ENCODE peak calls at places on chromosomes 16 and 17, in nine cellular contexts. S, D, J, F, I, G, P, Q and T are unnamed samples.

GRCh38 chr17:73342057-73342522 is 30.3 kb upstream of the CDC42EP4 start:
- DNase-seq in J (peak; percentile 84), D (peak; percentile 88), G (no peak), F (no peak), I (no peak), P (peak; percentile 63), S (peak; percentile 63), Q (no peak), T (no peak)

GRCh38 chr17:73368085-73368631 is 56.4 kb upstream of the CDC42EP4 start:
- DNase-seq in J (no peak), D (no peak), F (no peak), I (no peak), G (no peak), S (no peak), P (no peak), Q (no peak), T (no peak)

GRCh38 chr16:4494746-4495490 is 18.7 kb downstream of the HMOX2 start:
- DNase-seq in D (no peak), Q (no peak), I (peak; percentile 56), P (no peak), F (no peak), G (peak; percentile 47), J (no peak), S (no peak), T (no peak)

GRCh38 chr16:27781195-27781524 is 231.2 kb downstream of the KATNIP start:
- DNase-seq in I (no peak), G (no peak), Q (no peak), D (no peak), F (no peak), P (no peak), J (no peak), S (no peak), T (no peak)

GRCh38 chr17:49851387-49852291 is 3.8 kb upstream of the TAC4 start:
- DNase-seq in D (peak; percentile 89), I (peak; percentile 82), F (peak; percentile 86), S (peak; percentile 86), G (peak; percentile 38), Q (peak; percentile 73), J (peak; percentile 48), P (no peak), T (no peak)

GRCh38 chr16:19479302-19479721 is 42.6 kb downstream of the GDE1 start:
- DNase-seq in Q (no peak), D (no peak), J (no peak), F (no peak), I (no peak), G (no peak), P (no peak), S (no peak), T (no peak)

GRCh38 chr17:60328679-60329078 is 63.3 kb downstream of the USP32 start:
- DNase-seq in Q (no peak), P (no peak), S (no peak), F (no peak), I (no peak), G (no peak), J (no peak), D (no peak), T (peak; percentile 85)

GRCh38 chr16:19330801-19331484 is 45.4 kb downstream of the CLEC19A start:
- DNase-seq in D (no peak), J (no peak), S (no peak), P (no peak), Q (no peak), F (no peak), G (no peak), I (peak; percentile 55), T (no peak)

GRCh38 chr17:45852535-45853297 is 8.0 kb downstream of the SPPL2C start:
- DNase-seq in S (peak; percentile 76), G (peak; percentile 57), P (peak; percentile 58), D (peak; percentile 75), I (peak; percentile 74), F (peak; percentile 73), J (peak; percentile 16), Q (peak; percentile 57), T (no peak)

GRCh38 chr16:58733248-58733670 is 857 bp downstream of the GOT2 start:
- DNase-seq in G (no peak), Q (no peak), S (peak; percentile 60), J (no peak), P (no peak), D (no peak), I (no peak), F (no peak), T (no peak)

GRCh38 chr17:76793775-76794174 is 55.9 kb downstream of the MFSD11 start:
- DNase-seq in G (peak; percentile 8), J (no peak), D (no peak), Q (peak; percentile 18), I (peak; percentile 32), F (peak; percentile 61), P (peak; percentile 39), S (no peak), T (peak; percentile 24)

GRCh38 chr17:50195196-50195865 is 6.1 kb downstream of the COL1A1 start:
- DNase-seq in J (no peak), P (no peak), I (no peak), F (no peak), S (no peak), Q (no peak), D (no peak), G (no peak), T (no peak)

GRCh38 chr16:10028644-10029043 is 153.6 kb downstream of the GRIN2A start:
- DNase-seq in I (no peak), P (no peak), F (no peak), J (no peak), G (no peak), Q (no peak), S (no peak), D (no peak), T (no peak)

GRCh38 chr17:55163408-55163807 is 101.4 kb upstream of the HLF start:
- DNase-seq in D (no peak), J (no peak), P (peak; percentile 64), S (no peak), I (no peak), Q (no peak), G (no peak), F (no peak), T (no peak)

GRCh38 chr16:73071131-73071940 is 23.4 kb upstream of the ZFHX3 start:
- DNase-seq in G (peak; percentile 49), J (no peak), S (peak; percentile 66), I (no peak), Q (no peak), D (peak; percentile 69), F (no peak), P (peak; percentile 86), T (no peak)

GRCh38 chr16:88283596-88283995 is 99.2 kb upstream of the ZNF469 start:
- DNase-seq in P (no peak), S (no peak), I (no peak), G (no peak), D (no peak), F (no peak), J (no peak), Q (no peak), T (no peak)